ENCODE peak calls at places on chromosomes 11 and 22, in seven cellular contexts. T is thyroid gland, G is right lobe of liver, E is IMR-90, F is NB4, V is Peyer's patch, K is transverse colon. W is an unnamed sample.

GRCh38 chr11:22624742-22625447 is 728 bp downstream of the FANCF start:
- DNase-seq in T (peak), G (peak), E (peak), F (peak), V (peak), K (peak), W (peak)

GRCh38 chr11:16776716-16777115 is 38.3 kb downstream of the C11orf58 start:
- DNase-seq in T (no peak), G (no peak), E (peak), F (no peak), V (no peak), K (no peak), W (no peak)

GRCh38 chr22:38741576-38741975 is 14.2 kb downstream of the SUN2 start:
- DNase-seq in T (no peak), G (no peak), E (no peak), F (no peak), V (no peak), K (no peak), W (no peak)

GRCh38 chr22:44452531-44453420 is 45.3 kb downstream of the RTL6 start:
- DNase-seq in T (no peak), G (peak), E (no peak), F (no peak), V (peak), K (no peak), W (no peak)

GRCh38 chr11:125425601-125426000 is 70.5 kb downstream of the FEZ1 start:
- DNase-seq in T (peak), G (no peak), E (no peak), F (no peak), V (no peak), K (no peak), W (no peak)

GRCh38 chr11:69644071-69644961 is 3.4 kb downstream of the CCND1 start:
- DNase-seq in T (peak), G (peak), E (peak), F (no peak), V (peak), K (peak), W (peak)

GRCh38 chr11:32658639-32659406 is 75.2 kb downstream of the EIF3M start:
- DNase-seq in T (no peak), G (no peak), E (peak), F (no peak), V (no peak), K (no peak), W (no peak)

GRCh38 chr11:130124096-130124495 is 35.5 kb upstream of the ST14 start:
- DNase-seq in T (peak), G (peak), E (peak), F (peak), V (no peak), K (peak), W (peak)

GRCh38 chr11:68956142-68956541 is 24.6 kb downstream of the MRGPRD start:
- DNase-seq in T (no peak), G (no peak), E (no peak), F (peak), V (no peak), K (no peak), W (peak)

GRCh38 chr22:38315801-38316339 is 1.4 kb downstream of the CSNK1E start:
- DNase-seq in T (peak), G (no peak), E (no peak), F (peak), V (no peak), K (no peak), W (no peak)

GRCh38 chr22:27405672-27406388 is 395.7 kb downstream of the MN1 start:
- DNase-seq in T (peak), G (peak), E (peak), F (peak), V (peak), K (peak), W (peak)

GRCh38 chr11:73249304-73249703 is 22.8 kb upstream of the P2RY6 start:
- DNase-seq in T (no peak), G (no peak), E (peak), F (no peak), V (no peak), K (peak), W (no peak)

GRCh38 chr11:17263803-17264202 is 12.7 kb upstream of the NUCB2 start:
- DNase-seq in T (no peak), G (no peak), E (peak), F (peak), V (no peak), K (no peak), W (no peak)

GRCh38 chr11:132312161-132312560 is 941.7 kb downstream of the NTM start:
- DNase-seq in T (no peak), G (no peak), E (peak), F (peak), V (no peak), K (no peak), W (no peak)

GRCh38 chr11:120363436-120363835 is 27.2 kb downstream of the ARHGEF12 start:
- DNase-seq in T (no peak), G (no peak), E (no peak), F (no peak), V (no peak), K (no peak), W (no peak)

GRCh38 chr11:62806611-62807121 is 1.4 kb upstream of the NXF1 start:
- DNase-seq in T (peak), G (no peak), E (peak), F (peak), V (no peak), K (peak), W (no peak)

GRCh38 chr11:3218483-3219280 is at the start of gene MRGPRG:
- DNase-seq in T (no peak), G (peak), E (no peak), F (no peak), V (peak), K (peak), W (no peak)

GRCh38 chr22:31790240-31790639 is 36.4 kb downstream of the DEPDC5 start:
- DNase-seq in T (no peak), G (no peak), E (no peak), F (peak), V (no peak), K (no peak), W (no peak)

GRCh38 chr11:67006029-67006884 is 16.7 kb upstream of the SYT12 start:
- DNase-seq in T (peak), G (no peak), E (no peak), F (peak), V (no peak), K (no peak), W (peak)

GRCh38 chr11:107821199-107821926 is 37.2 kb downstream of the SLC35F2 start:
- DNase-seq in T (no peak), G (no peak), E (peak), F (no peak), V (no peak), K (no peak), W (no peak)

GRCh38 chr11:42827845-42828244 is 484.0 kb upstream of the API5 start:
- DNase-seq in T (no peak), G (no peak), E (no peak), F (no peak), V (no peak), K (no peak), W (no peak)

GRCh38 chr11:8342821-8343681 is 79.4 kb upstream of the LMO1 start:
- DNase-seq in T (no peak), G (no peak), E (no peak), F (no peak), V (no peak), K (no peak), W (no peak)

GRCh38 chr22:46068908-46069481 is 81.3 kb upstream of the PPARA start:
- DNase-seq in T (peak), G (peak), E (peak), F (peak), V (peak), K (peak), W (no peak)

GRCh38 chr11:38425578-38425977 is 1827.5 kb upstream of the RAG2 start:
- DNase-seq in T (no peak), G (no peak), E (no peak), F (no peak), V (no peak), K (no peak), W (no peak)

GRCh38 chr11:32888805-32889204 is 3.8 kb upstream of the QSER1 start:
- DNase-seq in T (no peak), G (no peak), E (peak), F (no peak), V (no peak), K (no peak), W (no peak)

GRCh38 chr22:26079009-26079408 is 90.3 kb upstream of the SEZ6L start:
- DNase-seq in T (no peak), G (no peak), E (no peak), F (peak), V (no peak), K (no peak), W (no peak)

GRCh38 chr11:34667810-34668582 is 47.1 kb downstream of the EHF start:
- DNase-seq in T (no peak), G (no peak), E (no peak), F (no peak), V (no peak), K (no peak), W (no peak)

GRCh38 chr22:46029574-46030200 is 52.7 kb upstream of the WNT7B start:
- DNase-seq in T (no peak), G (peak), E (no peak), F (no peak), V (peak), K (no peak), W (no peak)

GRCh38 chr11:48081151-48082010 is 101.0 kb downstream of the PTPRJ start:
- DNase-seq in T (peak), G (peak), E (peak), F (peak), V (no peak), K (no peak), W (no peak)

GRCh38 chr22:26482171-26482570 is 1.4 kb downstream of the HPS4 start:
- DNase-seq in T (no peak), G (no peak), E (no peak), F (no peak), V (no peak), K (no peak), W (peak)

GRCh38 chr22:45077826-45078334 is 68.1 kb upstream of the PHF21B start:
- DNase-seq in T (no peak), G (no peak), E (no peak), F (no peak), V (no peak), K (no peak), W (no peak)

GRCh38 chr22:35930933-35931332 is 97.7 kb downstream of the RBFOX2 start:
- DNase-seq in T (no peak), G (no peak), E (peak), F (peak), V (no peak), K (no peak), W (peak)

GRCh38 chr11:119267645-119268044 is 49.3 kb downstream of the MCAM start:
- DNase-seq in T (no peak), G (no peak), E (no peak), F (no peak), V (no peak), K (no peak), W (no peak)

GRCh38 chr22:49073873-49074417 is 753.7 kb downstream of the BRD1 start:
- DNase-seq in T (no peak), G (no peak), E (no peak), F (no peak), V (no peak), K (no peak), W (no peak)

GRCh38 chr22:46547883-46548244 is 10.4 kb upstream of the CELSR1 start:
- DNase-seq in T (peak), G (peak), E (peak), F (peak), V (no peak), K (peak), W (no peak)

GRCh38 chr22:31891366-31892079 is 52.8 kb upstream of the YWHAH start:
- DNase-seq in T (no peak), G (no peak), E (peak), F (peak), V (no peak), K (no peak), W (peak)

GRCh38 chr11:111882202-111882601 is 2.9 kb downstream of the CFAP68 start:
- DNase-seq in T (no peak), G (no peak), E (no peak), F (no peak), V (no peak), K (no peak), W (no peak)

GRCh38 chr11:111878385-111878765 is 590 bp downstream of the FDXACB1 start:
- DNase-seq in T (no peak), G (no peak), E (peak), F (no peak), V (no peak), K (no peak), W (no peak)

GRCh38 chr11:111879637-111879960 is 258 bp downstream of the CFAP68 start:
- DNase-seq in T (no peak), G (no peak), E (no peak), F (no peak), V (no peak), K (no peak), W (no peak)

GRCh38 chr11:111878766-111879636 is at the start of the genes CFAP68 and FDXACB1:
- DNase-seq in T (peak), G (peak), E (peak), F (peak), V (peak), K (peak), W (peak)
- TF ChIP-seq POLR2A in T (peak), G (no peak), E (peak), F (peak), V (peak), K (peak), W (peak)

GRCh38 chr11:6040874-6041273 is 10.3 kb upstream of the OR56A1 start:
- DNase-seq in T (no peak), G (no peak), E (no peak), F (no peak), V (no peak), K (no peak), W (no peak)
- TF ChIP-seq POLR2A in T (no peak), G (no peak), E (no peak), F (no peak), V (no peak), K (no peak), W (no peak)

DNA sequence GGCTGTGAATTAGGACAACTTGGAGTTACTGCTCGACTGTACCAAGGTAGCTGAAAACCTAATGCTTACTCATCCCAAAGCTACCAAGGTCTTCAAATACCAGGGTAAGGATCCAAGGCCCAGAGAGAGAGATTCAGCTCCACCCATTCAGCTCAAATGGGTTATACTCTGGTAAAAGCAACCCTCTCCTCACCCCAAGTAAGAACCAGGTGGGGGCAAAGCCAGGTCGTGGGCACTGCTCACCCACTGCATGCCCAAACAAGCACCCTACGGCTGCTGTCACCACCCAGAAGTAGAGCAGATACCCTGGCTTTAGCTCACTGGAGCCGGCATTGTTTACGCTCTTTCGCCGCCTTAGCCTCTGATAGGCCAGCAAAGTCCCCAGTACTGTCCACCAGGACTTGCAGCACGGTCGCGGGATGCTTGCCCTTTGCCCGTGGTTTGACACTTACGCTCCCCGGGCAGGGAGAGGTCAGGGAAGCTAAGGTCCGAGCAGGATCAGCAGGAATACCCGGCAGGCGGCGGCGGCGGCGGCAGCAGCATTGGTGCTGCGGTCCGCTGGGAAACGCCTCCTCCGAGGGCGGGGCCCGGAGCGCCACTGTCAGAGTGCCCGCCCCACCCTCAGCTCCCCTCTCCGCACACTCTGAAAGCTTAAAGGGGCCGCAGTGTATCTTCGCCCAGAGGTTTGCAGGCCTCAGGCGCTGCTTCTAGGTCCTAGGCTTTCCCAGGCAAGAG is 19.6 kb downstream of the CKAP5 start:
- DNase-seq in T (peak), G (peak), E (peak), F (peak), V (peak), K (peak), W (peak)
- TF ChIP-seq POLR2A in T (peak), G (no peak), E (no peak), F (no peak), V (no peak), K (peak), W (no peak)

GRCh38 chr11:1916132-1916985 is 3.1 kb upstream of the TNNT3 start:
- DNase-seq in T (no peak), G (no peak), E (no peak), F (peak), V (peak), K (no peak), W (no peak)
- TF ChIP-seq POLR2A in T (no peak), G (no peak), E (no peak), F (no peak), V (no peak), K (no peak), W (no peak)

DNA sequence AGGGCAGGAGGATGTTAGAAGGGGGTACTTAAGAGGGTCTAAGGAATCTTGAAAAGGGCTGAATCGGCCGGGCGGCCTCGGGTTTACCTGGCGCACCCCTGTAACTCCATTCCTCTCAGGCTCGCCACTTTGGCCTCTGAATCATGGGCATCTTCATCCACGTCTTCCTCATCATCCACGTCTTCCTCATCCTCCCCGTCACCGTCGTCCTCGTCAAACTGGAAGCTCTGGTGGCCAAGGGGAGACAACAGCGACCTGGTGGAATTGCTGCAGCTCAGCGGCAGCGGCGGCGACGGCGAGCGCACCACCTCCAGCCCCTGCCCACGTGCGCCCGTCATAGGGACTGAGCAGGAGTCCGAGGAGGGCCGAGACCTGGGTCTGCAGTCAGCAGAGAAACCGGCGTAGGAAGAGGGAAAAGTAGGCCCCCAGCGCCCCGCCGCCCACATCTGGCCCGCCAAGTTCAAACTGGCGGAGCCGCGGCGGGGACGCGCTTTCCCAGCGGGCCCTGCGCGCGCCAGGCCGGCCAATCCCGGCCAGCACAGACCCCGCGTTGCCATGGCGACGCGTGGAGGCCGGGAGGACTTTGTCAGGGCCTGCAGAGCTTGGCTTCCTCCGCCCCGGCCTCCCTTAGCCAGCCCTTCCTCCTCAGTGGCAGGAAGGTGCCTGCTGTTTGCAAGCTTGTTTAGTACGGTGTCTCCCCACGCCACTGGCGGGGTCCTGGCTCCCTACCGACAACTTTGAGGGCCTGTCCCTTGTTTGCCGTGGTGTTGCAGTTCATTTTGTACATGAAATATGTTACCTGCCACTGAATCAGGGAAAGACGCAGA is at the start of gene CCDC34:
- DNase-seq in T (peak), G (peak), E (peak), F (peak), V (peak), K (peak), W (peak)
- TF ChIP-seq POLR2A in T (peak), G (no peak), E (no peak), F (peak), V (no peak), K (peak), W (peak)

DNA sequence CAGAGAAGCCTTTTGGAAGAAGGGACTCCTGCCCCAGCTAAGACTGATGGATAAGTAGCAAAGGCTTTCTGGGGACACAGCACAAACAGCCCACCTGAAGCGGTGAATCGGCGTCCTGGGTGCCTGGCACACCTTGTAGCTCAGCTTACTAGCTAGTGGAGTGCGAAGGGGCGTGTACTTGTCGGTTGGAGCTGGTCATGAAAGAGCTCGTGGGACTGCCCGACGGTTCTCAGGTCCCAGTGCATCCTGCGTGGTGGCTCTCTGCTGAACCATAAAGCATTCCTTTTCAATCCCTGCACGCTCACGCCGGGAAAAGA is 683 bp upstream of the UVRAG start:
- DNase-seq in T (peak), G (no peak), E (no peak), F (no peak), V (no peak), K (no peak), W (no peak)
- TF ChIP-seq POLR2A in T (peak), G (no peak), E (no peak), F (no peak), V (no peak), K (no peak), W (no peak)

GRCh38 chr22:30423959-30424380 is 1.6 kb upstream of the MTFP1 start:
- DNase-seq in T (peak), G (peak), E (peak), F (peak), V (peak), K (peak), W (peak)

GRCh38 chr22:30424471-30425326 is 869 bp upstream of the MTFP1 start:
- DNase-seq in T (peak), G (no peak), E (peak), F (no peak), V (no peak), K (peak), W (peak)

GRCh38 chr22:30426395-30427353 is 1.1 kb downstream of the MTFP1 start:
- DNase-seq in T (peak), G (peak), E (peak), F (peak), V (peak), K (peak), W (peak)

GRCh38 chr22:30425327-30425615 is 297 bp upstream of the MTFP1 start:
- DNase-seq in T (peak), G (no peak), E (no peak), F (no peak), V (no peak), K (no peak), W (no peak)

DNA sequence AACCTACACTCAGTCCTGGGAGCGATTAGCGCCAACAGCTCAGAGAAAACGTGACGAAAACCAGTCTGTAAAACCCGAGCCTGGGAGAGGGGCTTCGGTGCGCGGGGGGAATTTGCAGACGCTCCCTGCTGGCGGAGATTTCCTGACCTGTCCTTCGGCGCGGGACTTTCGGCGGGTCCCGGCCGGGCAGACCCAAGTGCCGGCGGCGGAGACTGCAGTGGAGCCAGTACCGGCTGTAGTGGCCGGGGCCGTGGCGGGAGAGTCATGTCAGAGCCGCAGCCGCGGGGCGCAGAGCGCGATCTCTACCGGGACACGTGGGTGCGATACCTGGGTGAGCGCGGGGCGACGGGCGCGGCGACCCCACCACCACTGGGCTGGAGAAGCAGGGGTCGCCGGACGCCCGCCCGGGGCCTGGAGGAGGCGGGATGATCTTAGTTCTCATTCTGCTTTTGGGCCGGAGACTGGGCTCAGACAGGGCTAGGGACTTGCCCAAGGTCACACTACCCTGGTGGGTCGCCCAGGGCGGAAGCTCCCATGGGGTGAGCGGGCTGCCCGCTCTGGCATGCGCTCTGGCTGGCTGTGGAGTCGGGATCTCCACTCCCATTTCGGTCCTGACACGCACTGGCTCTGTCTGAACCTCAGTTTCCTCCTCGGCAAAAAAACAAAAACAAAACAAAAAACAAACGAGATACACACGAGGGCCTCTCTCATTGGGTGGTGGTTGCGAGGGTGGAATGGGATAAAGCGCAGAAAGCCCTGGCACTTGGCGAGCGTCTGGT is at the start of gene MTFP1:
- DNase-seq in T (peak), G (peak), E (peak), F (peak), V (peak), K (peak), W (peak)
- TF ChIP-seq POLR2A in T (peak), G (peak), E (peak), F (peak), V (peak), K (peak), W (no peak)